ENCODE peak calls at places on chromosomes 4 and X, in six cellular contexts. B is retina, V is GM12865, C is non-pigmented ciliary epithelial cell, S is NCI-H2107, M is A549. W is an unnamed sample.

GRCh38 chr4:2817701-2818350 is 24.9 kb downstream of the SH3BP2 start:
- DNase-seq in C (no peak), M (no peak), B (peak), S (peak), V (no peak), W (peak)

GRCh38 chrX:116873678-116874077 is 410.9 kb upstream of the CT83 start:
- DNase-seq in S (no peak), M (no peak), B (no peak), C (no peak), V (no peak), W (no peak)

GRCh38 chrX:48751343-48751742 is 10.2 kb upstream of the GLOD5 start:
- DNase-seq in B (no peak), S (no peak), C (no peak), M (no peak), V (peak), W (no peak)

GRCh38 chr4:41214158-41215146 is at the start of gene APBB2:
- DNase-seq in S (peak), V (peak), C (peak), M (peak), B (peak), W (peak)

GRCh38 chrX:69231903-69232302 is 66.7 kb upstream of the PJA1 start:
- DNase-seq in V (no peak), C (no peak), M (no peak), B (no peak), S (no peak), W (no peak)

GRCh38 chr4:3374011-3374645 is 67.6 kb upstream of the HGFAC start:
- DNase-seq in M (no peak), C (no peak), V (no peak), S (no peak), B (no peak), W (no peak)

GRCh38 chr4:38162240-38162784 is 202.1 kb downstream of the PTTG2 start:
- DNase-seq in S (no peak), V (no peak), M (no peak), B (peak), C (no peak), W (no peak)

GRCh38 chr4:86960557-86960959 is 25.7 kb downstream of the AFF1 start:
- DNase-seq in V (no peak), B (no peak), C (no peak), M (no peak), S (no peak), W (no peak)

GRCh38 chrX:109475174-109475891 is 6.6 kb downstream of the GUCY2F start:
- DNase-seq in C (no peak), V (peak), M (peak), S (peak), B (peak), W (peak)

GRCh38 chr4:88600129-88600849 is 8.0 kb downstream of the HERC3 start:
- DNase-seq in B (no peak), S (no peak), M (no peak), V (no peak), C (peak), W (no peak)

GRCh38 chrX:129842510-129843208 is 1.0 kb downstream of the ZDHHC9 start:
- DNase-seq in C (no peak), S (no peak), V (peak), B (peak), M (no peak), W (no peak)

GRCh38 chr4:67104145-67104544 is 441.2 kb downstream of the CENPC start:
- DNase-seq in S (peak), B (peak), V (no peak), C (no peak), M (no peak), W (no peak)

GRCh38 chr4:168337550-168337940 is 19.0 kb upstream of the DDX60 start:
- DNase-seq in M (no peak), S (no peak), C (no peak), V (no peak), B (no peak), W (no peak)

GRCh38 chr4:123952530-123953274 is 556.1 kb downstream of the SPRY1 start:
- DNase-seq in M (no peak), V (no peak), C (no peak), S (no peak), B (no peak), W (no peak)

GRCh38 chr4:128347930-128348660 is 60.5 kb upstream of the PGRMC2 start:
- DNase-seq in S (no peak), V (no peak), B (no peak), M (no peak), C (no peak), W (no peak)

GRCh38 chrX:20056704-20057103 is 60.0 kb downstream of the MAP7D2 start:
- DNase-seq in S (peak), V (no peak), M (no peak), C (no peak), B (no peak), W (no peak)

GRCh38 chrX:152637649-152638442 is at the start of gene GABRQ:
- DNase-seq in S (peak), B (peak), M (peak), C (no peak), V (peak), W (peak)

GRCh38 chr4:178752954-178753525 is 1310.8 kb upstream of the AGA start:
- DNase-seq in V (no peak), C (no peak), S (no peak), M (no peak), B (no peak), W (no peak)

GRCh38 chr4:848803-849477 is 23.0 kb upstream of the CPLX1 start:
- DNase-seq in B (no peak), V (no peak), C (no peak), S (no peak), M (no peak), W (no peak)

GRCh38 chr4:56995525-56995924 is 16.8 kb downstream of the POLR2B start:
- DNase-seq in M (no peak), B (no peak), V (no peak), S (no peak), C (peak), W (no peak)

GRCh38 chr4:124401611-124402010 is 310.9 kb downstream of the ANKRD50 start:
- DNase-seq in M (no peak), S (no peak), C (no peak), V (no peak), B (no peak), W (no peak)

GRCh38 chr4:70703695-70704332 is 15.5 kb downstream of the UTP3 start:
- DNase-seq in S (peak), M (no peak), V (no peak), B (no peak), C (no peak), W (no peak)

GRCh38 chr4:24742773-24743676 is 52.3 kb upstream of the SOD3 start:
- DNase-seq in C (no peak), S (no peak), B (no peak), M (no peak), V (no peak), W (no peak)

GRCh38 chr4:38764292-38764691 is 18.5 kb downstream of the TLR10 start:
- DNase-seq in V (peak), M (no peak), B (no peak), S (no peak), C (no peak), W (no peak)

GRCh38 chr4:184368731-184369130 is 105.6 kb downstream of the IRF2 start:
- DNase-seq in C (no peak), V (no peak), S (no peak), M (no peak), B (no peak), W (no peak)

GRCh38 chrX:113260474-113260873 is 419.8 kb upstream of the AMOT start:
- DNase-seq in M (no peak), B (no peak), S (no peak), V (peak), C (no peak), W (no peak)

GRCh38 chr4:60884545-60884944 is 315.6 kb upstream of the ADGRL3 start:
- DNase-seq in M (no peak), B (no peak), V (no peak), S (no peak), C (no peak), W (no peak)

GRCh38 chr4:10117424-10118354 is 1.1 kb upstream of the WDR1 start:
- DNase-seq in C (no peak), S (no peak), B (no peak), V (peak), M (no peak), W (no peak)

GRCh38 chr4:39062094-39062493 is at the start of gene KLHL5:
- DNase-seq in B (peak), S (no peak), M (no peak), V (peak), C (no peak), W (no peak)